ENCODE peak calls at places on chromosomes 11 and 22, in ten cellular contexts. E, C, V, P, S, G, U, I, L and T are unnamed samples.

GRCh38 chr11:112129656-112130055 is 34.2 kb downstream of the IL18 start:
- DNase-seq in I (no peak), G (no peak), L (no peak), U (no peak), V (no peak), S (no peak), C (no peak), P (no peak), E (no peak), T (no peak)

GRCh38 chr22:45242778-45243191 is 2.1 kb upstream of the KIAA0930 start:
- DNase-seq in L (no peak), I (no peak), E (no peak), V (no peak), C (no peak), G (peak), S (no peak), U (no peak), P (no peak), T (no peak)

GRCh38 chr11:78220218-78221157 is 31.8 kb downstream of the USP35 start:
- DNase-seq in U (no peak), I (no peak), G (no peak), P (no peak), S (no peak), E (no peak), C (no peak), L (no peak), V (no peak), T (no peak)

GRCh38 chr22:47445716-47446290 is 683.4 kb downstream of the TBC1D22A start:
- DNase-seq in L (no peak), V (no peak), U (no peak), C (no peak), G (no peak), E (no peak), P (no peak), S (no peak), I (no peak), T (no peak)

GRCh38 chr11:34309970-34310369 is 47.8 kb downstream of the ABTB2 start:
- DNase-seq in S (no peak), P (no peak), I (no peak), C (no peak), V (no peak), E (no peak), L (no peak), U (no peak), G (no peak), T (no peak)

GRCh38 chr22:25072406-25072805 is 119.9 kb downstream of the KIAA1671 start:
- DNase-seq in P (no peak), C (no peak), U (no peak), E (no peak), L (no peak), I (no peak), S (no peak), V (no peak), G (no peak), T (no peak)

GRCh38 chr11:61294717-61295595 is at the start of gene VWCE:
- DNase-seq in S (peak), V (peak), I (peak), L (peak), E (peak), P (no peak), U (no peak), G (peak), C (no peak), T (no peak)

GRCh38 chr11:102518296-102519094 is 12.1 kb downstream of the MMP7 start:
- DNase-seq in S (no peak), C (no peak), V (no peak), I (no peak), G (no peak), U (no peak), L (peak), P (no peak), E (no peak), T (no peak)

GRCh38 chr11:551596-551995 is 8.9 kb downstream of the LMNTD2 start:
- DNase-seq in G (no peak), L (no peak), V (no peak), C (no peak), P (no peak), U (no peak), I (no peak), E (peak), S (no peak), T (no peak)

GRCh38 chr11:69618237-69618636 is 22.7 kb upstream of the CCND1 start:
- DNase-seq in C (no peak), L (no peak), S (no peak), U (no peak), P (no peak), G (no peak), I (no peak), V (no peak), E (no peak), T (no peak)

GRCh38 chr22:24994070-24994763 is 41.7 kb downstream of the KIAA1671 start:
- DNase-seq in V (no peak), E (no peak), U (no peak), L (peak), G (peak), S (no peak), P (no peak), I (no peak), C (peak), T (no peak)

GRCh38 chr11:5043385-5043784 is 2.9 kb upstream of the OR52J3 start:
- DNase-seq in E (no peak), U (no peak), P (no peak), G (peak), V (no peak), I (peak), L (no peak), S (no peak), C (no peak), T (peak)

GRCh38 chr11:73137262-73137941 is 4.7 kb downstream of the FCHSD2 start:
- DNase-seq in V (no peak), L (no peak), P (no peak), G (no peak), U (no peak), E (no peak), S (no peak), I (no peak), C (no peak), T (no peak)

GRCh38 chr22:45537734-45538181 is 35.1 kb downstream of the FBLN1 start:
- DNase-seq in S (peak), V (no peak), L (no peak), U (peak), I (peak), P (no peak), C (no peak), E (peak), G (peak), T (no peak)

DNA sequence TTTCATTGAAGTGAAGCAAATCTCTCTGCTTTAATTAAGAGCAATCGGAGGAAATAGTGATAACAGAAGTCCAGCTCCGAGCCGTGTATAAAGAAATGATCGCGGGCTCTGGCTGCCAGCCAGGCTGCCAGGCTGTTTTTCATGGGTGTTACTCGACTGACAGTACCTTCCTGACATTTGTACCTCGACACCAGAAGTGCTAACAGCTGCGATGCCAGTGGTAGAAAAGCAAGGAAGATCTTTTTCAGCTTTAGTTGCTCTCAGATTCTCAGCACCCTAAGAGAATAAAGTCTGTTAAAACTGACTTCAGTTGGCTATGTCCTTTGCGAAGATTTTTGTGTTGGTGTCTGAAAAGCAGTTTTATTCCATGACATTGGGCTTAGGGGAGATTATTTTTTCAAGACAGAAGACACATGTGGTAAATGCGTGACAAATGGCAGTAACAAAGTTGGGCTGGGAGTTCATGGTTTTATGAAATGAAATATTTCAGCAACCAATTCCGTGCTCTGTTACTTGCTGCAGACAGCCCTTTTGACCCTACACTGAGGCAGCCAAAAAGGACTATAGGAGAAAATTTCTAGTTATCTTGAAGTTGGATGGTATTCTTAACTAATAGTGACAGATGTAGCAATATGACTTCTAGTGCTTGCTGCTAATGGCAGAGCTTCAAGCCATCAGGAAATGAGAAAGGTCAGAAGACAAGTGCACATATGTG is 296.2 kb downstream of the CNTN5 start:
- DNase-seq in U (peak), S (peak), G (no peak), I (no peak), V (no peak), C (no peak), P (no peak), L (no peak), E (peak), T (no peak)
- H3K4me3 ChIP-seq in U (peak), S (peak), G (no peak), I (peak), V (no peak), C (no peak), P (no peak), L (no peak), E (peak), T (no peak)

GRCh38 chr22:39013923-39014722 is at the start of gene APOBEC3C:
- DNase-seq in U (peak), C (peak), P (no peak), L (peak), S (peak), I (peak), V (peak), E (peak), G (peak), T (peak)
- H3K4me3 ChIP-seq in U (peak), C (peak), P (peak), L (peak), S (peak), I (peak), V (peak), E (peak), G (peak), T (peak)

GRCh38 chr11:64918056-64918455 is 1.0 kb upstream of the ATG2A start:
- DNase-seq in E (no peak), U (peak), C (no peak), G (peak), L (peak), S (no peak), V (no peak), I (peak), P (no peak), T (no peak)

GRCh38 chr11:64915366-64915887 is 1.6 kb downstream of the ATG2A start:
- DNase-seq in P (no peak), S (no peak), L (peak), U (no peak), I (no peak), E (peak), G (no peak), V (no peak), C (no peak), T (no peak)

GRCh38 chr11:64917663-64917995 is 620 bp upstream of the ATG2A start:
- DNase-seq in S (no peak), V (no peak), C (no peak), E (no peak), G (no peak), I (no peak), U (no peak), P (no peak), L (peak), T (no peak)

GRCh38 chr11:64916040-64916847 is 765 bp downstream of the ATG2A start:
- DNase-seq in G (peak), S (no peak), C (no peak), I (peak), E (peak), P (no peak), L (peak), V (peak), U (peak), T (no peak)

DNA sequence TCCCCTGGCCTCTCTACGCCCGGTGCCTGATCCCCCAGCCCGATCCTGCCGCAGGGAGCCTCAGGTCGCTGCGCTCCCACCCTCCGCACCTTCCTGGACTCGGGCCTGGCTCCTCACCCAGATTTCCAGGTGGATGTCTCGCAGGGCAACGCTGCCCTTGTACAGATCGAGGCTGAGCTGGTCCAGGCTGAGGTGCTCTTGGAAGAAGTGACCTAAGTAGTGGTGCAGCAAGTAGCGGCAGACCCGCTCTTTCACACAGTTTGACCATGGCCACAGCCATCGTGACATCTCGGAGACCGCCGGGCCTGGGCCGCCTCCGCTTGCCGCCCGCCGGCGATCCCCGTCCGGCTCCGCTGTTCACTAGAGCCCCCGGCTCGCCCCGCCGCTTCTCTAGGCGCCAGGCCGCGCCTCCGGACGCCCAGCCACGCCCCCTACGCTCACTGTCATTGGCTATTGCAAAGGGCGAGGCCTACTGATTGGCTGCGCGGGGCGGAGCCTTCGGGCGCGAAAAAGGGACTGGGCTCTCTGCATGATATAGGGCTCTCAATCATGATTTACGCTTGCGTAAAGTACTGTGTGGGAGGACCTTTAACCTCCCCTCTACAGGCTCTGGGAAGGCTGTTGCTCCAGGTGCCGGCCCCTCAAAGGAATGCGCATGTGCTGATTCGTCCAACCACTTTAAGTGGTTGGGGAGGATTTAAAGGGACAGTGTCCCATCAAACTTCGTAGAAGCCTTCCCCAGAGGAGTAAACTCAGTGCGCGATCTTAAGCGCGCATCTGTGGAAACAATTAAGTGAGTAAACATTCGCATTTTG is at the start of gene ATG2A:
- DNase-seq in I (peak), L (peak), P (peak), C (peak), V (peak), S (peak), G (peak), U (peak), E (peak), T (peak)
- H3K4me3 ChIP-seq in I (peak), L (peak), P (peak), C (peak), V (peak), S (peak), G (peak), U (peak), E (peak), T (peak)

DNA sequence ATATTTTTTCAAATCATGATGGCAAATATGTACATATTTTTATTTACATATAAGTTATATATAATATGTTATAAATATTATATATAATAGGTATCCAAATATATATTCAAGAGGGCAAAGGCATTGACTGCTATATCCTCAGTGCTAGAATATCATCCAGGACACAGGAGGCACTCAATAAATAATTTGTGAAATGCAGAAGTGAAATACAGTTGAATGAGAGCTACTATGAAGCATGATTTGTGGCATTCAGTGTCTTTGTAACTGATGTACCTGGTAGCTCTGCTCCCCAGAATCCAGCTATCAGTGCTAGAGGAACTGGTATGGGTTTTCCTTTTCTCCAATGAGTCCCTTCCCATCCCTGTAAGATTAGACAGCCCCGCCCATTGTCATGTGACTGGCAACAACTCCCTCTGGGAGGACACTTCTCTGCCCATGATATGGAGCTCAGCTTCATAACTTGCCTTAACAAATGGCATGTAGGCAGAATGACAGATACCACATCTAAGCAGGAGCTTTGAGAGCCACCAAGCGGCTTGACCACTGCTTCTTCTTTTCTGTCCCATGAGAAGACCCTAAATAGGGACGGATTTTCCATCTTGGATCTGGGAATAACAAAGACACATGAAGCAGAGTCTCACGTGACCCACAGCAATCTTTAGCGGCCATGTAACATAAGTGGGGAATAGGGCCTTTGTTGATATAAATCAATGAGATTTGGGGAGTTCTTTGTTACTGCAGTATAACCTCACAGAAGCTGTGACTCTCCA is 10.2 kb upstream of the CD82 start:
- DNase-seq in S (no peak), L (no peak), U (peak), I (no peak), G (no peak), V (no peak), E (no peak), C (no peak), P (no peak), T (no peak)
- H3K4me3 ChIP-seq in S (no peak), L (no peak), U (no peak), I (no peak), G (no peak), V (no peak), E (no peak), C (no peak), P (no peak), T (no peak)

GRCh38 chr11:115391162-115391561 is 113.1 kb downstream of the CADM1 start:
- DNase-seq in U (no peak), I (no peak), E (no peak), L (peak), P (no peak), G (no peak), V (no peak), C (no peak), S (no peak), T (no peak)

GRCh38 chr11:115389790-115390189 is 114.4 kb downstream of the CADM1 start:
- DNase-seq in E (no peak), L (no peak), V (no peak), C (no peak), S (no peak), I (no peak), U (no peak), P (no peak), G (no peak), T (no peak)

GRCh38 chr11:115385211-115385610 is 119.0 kb downstream of the CADM1 start:
- DNase-seq in E (no peak), S (no peak), L (no peak), V (no peak), U (no peak), C (no peak), P (no peak), I (peak), G (no peak), T (no peak)

GRCh38 chr11:115391598-115391997 is 112.6 kb downstream of the CADM1 start:
- DNase-seq in C (no peak), I (peak), U (peak), P (no peak), S (no peak), L (peak), G (no peak), E (no peak), V (no peak), T (no peak)

DNA sequence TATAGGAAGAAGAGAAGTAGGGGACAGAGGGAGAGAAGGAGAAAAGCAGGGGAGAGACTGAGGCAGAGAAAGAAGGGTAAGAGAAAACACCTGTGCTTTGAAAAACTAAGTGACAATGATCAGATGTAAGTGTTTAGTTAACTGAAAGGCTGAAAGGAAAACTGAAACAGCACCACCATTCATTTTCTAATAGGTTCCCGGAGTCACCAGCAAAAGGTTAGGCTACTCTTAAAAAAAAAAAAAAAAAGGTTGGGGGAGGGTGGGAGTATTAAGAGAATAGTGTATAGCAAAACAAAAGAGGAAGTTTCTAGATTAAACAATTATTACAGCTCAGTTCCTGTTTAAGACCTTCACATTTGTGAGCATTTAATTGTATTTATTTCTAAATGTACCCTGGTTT is 113.8 kb downstream of the CADM1 start:
- DNase-seq in E (no peak), I (no peak), U (no peak), S (no peak), C (no peak), G (no peak), L (no peak), P (no peak), V (no peak), T (no peak)
- H3K4me3 ChIP-seq in E (no peak), I (no peak), U (no peak), S (no peak), C (no peak), G (no peak), L (peak), P (peak), V (no peak), T (no peak)